ENCODE peak calls at places on chromosomes 12 and 14, in five cellular contexts. U, J, Y, O and E are unnamed samples.

GRCh38 chr14:75909630-75910029 is 72.2 kb downstream of the TGFB3 start:
- DNase-seq in U (no peak), J (no peak), Y (no peak), O (no peak), E (no peak)

GRCh38 chr14:68884031-68885030 is 91.5 kb upstream of the ZFP36L1 start:
- DNase-seq in U (no peak), J (no peak), Y (peak; percentile 65), O (no peak), E (peak; percentile 87)

GRCh38 chr14:45679852-45680251 is 426.9 kb upstream of the MIS18BP1 start:
- DNase-seq in U (no peak), J (no peak), Y (no peak), O (no peak), E (peak; percentile 14)

GRCh38 chr12:59149995-59150642 is 229.8 kb upstream of the LRIG3 start:
- DNase-seq in U (no peak), J (peak; percentile 90), Y (peak; percentile 12), O (no peak), E (peak; percentile 41)

GRCh38 chr14:72558721-72559120 is 335.2 kb downstream of the DPF3 start:
- DNase-seq in U (no peak), J (no peak), Y (no peak), O (no peak), E (peak; percentile 79)

GRCh38 chr12:31368666-31369361 is 42.9 kb upstream of the SINHCAF start:
- DNase-seq in U (no peak), J (no peak), Y (no peak), O (peak; percentile 33), E (no peak)

GRCh38 chr14:56844603-56845002 is 34.3 kb upstream of the OTX2 start:
- DNase-seq in U (no peak), J (no peak), Y (no peak), O (no peak), E (no peak)

GRCh38 chr12:68080577-68080976 is 79.0 kb downstream of the IFNG start:
- DNase-seq in U (no peak), J (no peak), Y (no peak), O (no peak), E (no peak)

GRCh38 chr14:59125156-59125555 is 63.3 kb upstream of the DAAM1 start:
- DNase-seq in U (no peak), J (no peak), Y (no peak), O (no peak), E (no peak)

GRCh38 chr12:62977419-62977818 is 42.5 kb upstream of the PPM1H start:
- DNase-seq in U (no peak), J (no peak), Y (no peak), O (no peak), E (no peak)

GRCh38 chr14:103135333-103136075 is 12.2 kb downstream of the TNFAIP2 start:
- DNase-seq in U (no peak), J (no peak), Y (no peak), O (no peak), E (no peak)

GRCh38 chr12:1531654-1532366 is 62.6 kb downstream of the FBXL14 start:
- DNase-seq in U (no peak), J (no peak), Y (no peak), O (no peak), E (no peak)

GRCh38 chr12:104733717-104734175 is 224.3 kb downstream of the SLC41A2 start:
- DNase-seq in U (peak; percentile 15), J (no peak), Y (no peak), O (peak; percentile 67), E (no peak)

GRCh38 chr12:98745578-98746391 is 100.7 kb downstream of the APAF1 start:
- DNase-seq in U (peak; percentile 20), J (no peak), Y (no peak), O (peak; percentile 42), E (peak; percentile 21)

GRCh38 chr12:50458606-50459005 is 46.2 kb upstream of the DIP2B start:
- DNase-seq in U (no peak), J (no peak), Y (no peak), O (no peak), E (peak; percentile 16)

GRCh38 chr12:128076188-128076587 is 190.8 kb upstream of the TMEM132C start:
- DNase-seq in U (no peak), J (no peak), Y (no peak), O (no peak), E (peak; percentile 61)

GRCh38 chr12:128458301-128458974 is 191.5 kb downstream of the TMEM132C start:
- DNase-seq in U (no peak), J (no peak), Y (no peak), O (no peak), E (no peak)

GRCh38 chr12:7832059-7832696 is 40.5 kb downstream of the SLC2A14 start:
- DNase-seq in U (no peak), J (no peak), Y (peak; percentile 14), O (peak; percentile 34), E (peak; percentile 69)

GRCh38 chr12:26629864-26630263 is 203.1 kb downstream of the ITPR2 start:
- DNase-seq in U (no peak), J (peak; percentile 15), Y (no peak), O (no peak), E (peak; percentile 22)

GRCh38 chr12:19704966-19705365 is 265.7 kb downstream of the AEBP2 start:
- DNase-seq in U (no peak), J (no peak), Y (no peak), O (no peak), E (no peak)

GRCh38 chr12:28568083-28568482 is 377.8 kb downstream of the CCDC91 start:
- DNase-seq in U (no peak), J (no peak), Y (no peak), O (no peak), E (peak; percentile 78)

GRCh38 chr12:59425798-59426197 is 170.0 kb upstream of the SLC16A7 start:
- DNase-seq in U (no peak), J (no peak), Y (no peak), O (no peak), E (no peak)

GRCh38 chr12:107761502-107761904 is 566 bp upstream of the PRDM4 start:
- DNase-seq in U (no peak), J (peak; percentile 15), Y (peak; percentile 4), O (no peak), E (no peak)

GRCh38 chr14:102516531-102517411 is 7.2 kb upstream of the ANKRD9 start:
- DNase-seq in U (peak; percentile 62), J (peak; percentile 12), Y (no peak), O (peak; percentile 76), E (peak; percentile 88)